ENCODE peak calls at places on chromosomes 4 and X, in eight cellular contexts. One of them, this sample, is unnamed.

GRCh38 chr4:165379662-165380061 is 854 bp downstream of the CPE start:
- DNase-seq in Peyer's patch: no peak
- DNase-seq in M059J: no peak
- DNase-seq in endodermal cell: peak
- DNase-seq in lower lobe of right lung: no peak
- DNase-seq in pancreas: peak
- DNase-seq in cardiac fibroblast: peak
- DNase-seq in GM04504: no peak
- DNase-seq in this sample: no peak

GRCh38 chr4:42331914-42332368 is 65.3 kb upstream of the SHISA3 start:
- DNase-seq in Peyer's patch: no peak
- DNase-seq in M059J: peak
- DNase-seq in GM04504: no peak
- DNase-seq in endodermal cell: no peak
- DNase-seq in cardiac fibroblast: peak
- DNase-seq in lower lobe of right lung: no peak
- DNase-seq in pancreas: no peak
- DNase-seq in this sample: no peak

GRCh38 chr4:76011700-76012387 is 4.5 kb upstream of the CXCL9 start:
- DNase-seq in endodermal cell: peak
- DNase-seq in GM04504: peak
- DNase-seq in cardiac fibroblast: peak
- DNase-seq in M059J: peak
- DNase-seq in pancreas: no peak
- DNase-seq in lower lobe of right lung: no peak
- DNase-seq in Peyer's patch: no peak
- DNase-seq in this sample: peak

GRCh38 chr4:8847764-8848163 is 23.9 kb downstream of the HMX1 start:
- DNase-seq in pancreas: no peak
- DNase-seq in cardiac fibroblast: no peak
- DNase-seq in M059J: no peak
- DNase-seq in endodermal cell: peak
- DNase-seq in Peyer's patch: no peak
- DNase-seq in lower lobe of right lung: no peak
- DNase-seq in GM04504: no peak
- DNase-seq in this sample: no peak

GRCh38 chr4:1112174-1112820 is 1.1 kb downstream of the RNF212 start:
- DNase-seq in M059J: no peak
- DNase-seq in GM04504: no peak
- DNase-seq in pancreas: peak
- DNase-seq in Peyer's patch: no peak
- DNase-seq in cardiac fibroblast: no peak
- DNase-seq in lower lobe of right lung: no peak
- DNase-seq in endodermal cell: no peak
- DNase-seq in this sample: peak

GRCh38 chrX:11770320-11770719 is 12.3 kb downstream of the MSL3 start:
- DNase-seq in pancreas: no peak
- DNase-seq in cardiac fibroblast: peak
- DNase-seq in endodermal cell: peak
- DNase-seq in M059J: peak
- DNase-seq in Peyer's patch: peak
- DNase-seq in GM04504: no peak
- DNase-seq in lower lobe of right lung: peak
- DNase-seq in this sample: peak

GRCh38 chrX:80223922-80224579 is 196.2 kb upstream of the TENT5D start:
- DNase-seq in lower lobe of right lung: no peak
- DNase-seq in pancreas: no peak
- DNase-seq in Peyer's patch: no peak
- DNase-seq in M059J: no peak
- DNase-seq in cardiac fibroblast: peak
- DNase-seq in GM04504: no peak
- DNase-seq in endodermal cell: peak
- DNase-seq in this sample: no peak

GRCh38 chr4:38805530-38806145 is 1.0 kb upstream of the TLR1 start:
- DNase-seq in cardiac fibroblast: peak
- DNase-seq in M059J: peak
- DNase-seq in endodermal cell: no peak
- DNase-seq in lower lobe of right lung: peak
- DNase-seq in pancreas: no peak
- DNase-seq in Peyer's patch: peak
- DNase-seq in GM04504: no peak
- DNase-seq in this sample: peak

GRCh38 chr4:10093801-10094552 is 22.6 kb downstream of the WDR1 start:
- DNase-seq in lower lobe of right lung: peak
- DNase-seq in M059J: no peak
- DNase-seq in pancreas: no peak
- DNase-seq in GM04504: peak
- DNase-seq in endodermal cell: no peak
- DNase-seq in cardiac fibroblast: peak
- DNase-seq in Peyer's patch: no peak
- DNase-seq in this sample: peak

This sample was measured in LHCN-M2.